ENCODE peak calls at places on chromosome 5, in seven cellular contexts. K is breast epithelium, P is kidney, J is A549, L is body of pancreas, Q is brain microvascular endothelial cell, U is RWPE1. C is an unnamed sample.

GRCh38 chr5:173303878-173304590 is 24.2 kb downstream of the STC2 start:
- DNase-seq in K (no peak), P (peak), J (no peak), L (no peak), Q (no peak), U (no peak), C (no peak)

GRCh38 chr5:138439537-138440225 is 824 bp downstream of the REEP2 start:
- DNase-seq in K (no peak), P (no peak), J (no peak), L (no peak), Q (no peak), U (no peak), C (no peak)

GRCh38 chr5:132487841-132488555 is 2.6 kb downstream of the IRF1 start:
- DNase-seq in K (peak), P (no peak), J (no peak), L (peak), Q (no peak), U (no peak), C (no peak)

GRCh38 chr5:51632794-51633193 is 249.5 kb downstream of the ISL1 start:
- DNase-seq in K (no peak), P (no peak), J (no peak), L (no peak), Q (no peak), U (no peak), C (peak)

GRCh38 chr5:155729684-155730059 is 597.3 kb upstream of the SGCD start:
- DNase-seq in K (peak), P (peak), J (no peak), L (no peak), Q (no peak), U (no peak), C (peak)

GRCh38 chr5:9058666-9059065 is 487.2 kb downstream of the SEMA5A start:
- DNase-seq in K (no peak), P (no peak), J (no peak), L (no peak), Q (peak), U (no peak), C (no peak)

GRCh38 chr5:73777192-73777591 is 151.2 kb downstream of the ARHGEF28 start:
- DNase-seq in K (no peak), P (no peak), J (no peak), L (no peak), Q (no peak), U (peak), C (no peak)

GRCh38 chr5:169350759-169351240 is 49.9 kb upstream of the SLIT3 start:
- DNase-seq in K (peak), P (peak), J (peak), L (no peak), Q (peak), U (peak), C (no peak)

GRCh38 chr5:95027775-95028174 is 257.1 kb downstream of the MCTP1 start:
- DNase-seq in K (no peak), P (no peak), J (no peak), L (no peak), Q (no peak), U (no peak), C (no peak)

GRCh38 chr5:127492854-127493738 is 24.3 kb upstream of the PRRC1 start:
- DNase-seq in K (no peak), P (no peak), J (peak), L (no peak), Q (peak), U (peak), C (no peak)

GRCh38 chr5:99543841-99544240 is 615.0 kb upstream of the CHD1 start:
- DNase-seq in K (peak), P (no peak), J (no peak), L (no peak), Q (no peak), U (no peak), C (no peak)

GRCh38 chr5:34576849-34577248 is 79.3 kb upstream of the RAI14 start:
- DNase-seq in K (no peak), P (peak), J (no peak), L (no peak), Q (no peak), U (no peak), C (no peak)

GRCh38 chr5:176994460-176995121 is 12.0 kb downstream of the UIMC1 start:
- DNase-seq in K (no peak), P (no peak), J (peak), L (peak), Q (peak), U (peak), C (no peak)

GRCh38 chr5:127802477-127802865 is 99.3 kb downstream of the CCDC192 start:
- DNase-seq in K (no peak), P (no peak), J (no peak), L (no peak), Q (peak), U (no peak), C (no peak)

GRCh38 chr5:99169309-99169708 is 240.5 kb upstream of the CHD1 start:
- DNase-seq in K (no peak), P (no peak), J (peak), L (no peak), Q (no peak), U (no peak), C (no peak)

GRCh38 chr5:68875351-68875750 is 218.5 kb upstream of the SLC30A5 start:
- DNase-seq in K (no peak), P (no peak), J (no peak), L (no peak), Q (no peak), U (no peak), C (no peak)

GRCh38 chr5:119954106-119954505 is 324.7 kb downstream of the FAM170A start:
- DNase-seq in K (no peak), P (no peak), J (no peak), L (no peak), Q (no peak), U (no peak), C (no peak)

GRCh38 chr5:14212838-14213237 is 69.7 kb downstream of the TRIO start:
- DNase-seq in K (no peak), P (no peak), J (peak), L (no peak), Q (no peak), U (no peak), C (no peak)

GRCh38 chr5:81749562-81750307 is 1.2 kb downstream of the SSBP2 start:
- DNase-seq in K (peak), P (peak), J (no peak), L (peak), Q (peak), U (peak), C (peak)

GRCh38 chr5:101942321-101942882 is 353.7 kb downstream of the SLCO4C1 start:
- DNase-seq in K (no peak), P (no peak), J (peak), L (peak), Q (peak), U (peak), C (no peak)

GRCh38 chr5:142152383-142152730 is 43.8 kb downstream of the NDFIP1 start:
- DNase-seq in K (no peak), P (no peak), J (no peak), L (no peak), Q (no peak), U (no peak), C (no peak)

GRCh38 chr5:55701462-55702103 is 10.5 kb downstream of the SLC38A9 start:
- DNase-seq in K (no peak), P (no peak), J (no peak), L (no peak), Q (no peak), U (no peak), C (no peak)

GRCh38 chr5:6734243-6734695 is 21.0 kb downstream of the TENT4A start:
- DNase-seq in K (no peak), P (peak), J (no peak), L (no peak), Q (no peak), U (no peak), C (no peak)

GRCh38 chr5:89601880-89602279 is 718.9 kb upstream of the MEF2C start:
- DNase-seq in K (no peak), P (no peak), J (no peak), L (no peak), Q (no peak), U (no peak), C (no peak)

GRCh38 chr5:133896873-133897272 is 71.6 kb downstream of the C5orf15 start:
- DNase-seq in K (no peak), P (no peak), J (no peak), L (no peak), Q (no peak), U (no peak), C (no peak)

GRCh38 chr5:173753307-173754168 is 134.6 kb upstream of the CPEB4 start:
- DNase-seq in K (peak), P (no peak), J (no peak), L (no peak), Q (no peak), U (no peak), C (no peak)

GRCh38 chr5:88760512-88760911 is 122.5 kb downstream of the MEF2C start:
- DNase-seq in K (no peak), P (no peak), J (no peak), L (no peak), Q (no peak), U (no peak), C (no peak)

GRCh38 chr5:157487358-157487757 is 27.3 kb downstream of the NIPAL4 start:
- DNase-seq in K (no peak), P (no peak), J (no peak), L (no peak), Q (no peak), U (no peak), C (no peak)
- H3K27ac ChIP-seq in K (no peak), P (no peak), J (no peak), L (no peak), Q (no peak), U (no peak), C (no peak)

DNA sequence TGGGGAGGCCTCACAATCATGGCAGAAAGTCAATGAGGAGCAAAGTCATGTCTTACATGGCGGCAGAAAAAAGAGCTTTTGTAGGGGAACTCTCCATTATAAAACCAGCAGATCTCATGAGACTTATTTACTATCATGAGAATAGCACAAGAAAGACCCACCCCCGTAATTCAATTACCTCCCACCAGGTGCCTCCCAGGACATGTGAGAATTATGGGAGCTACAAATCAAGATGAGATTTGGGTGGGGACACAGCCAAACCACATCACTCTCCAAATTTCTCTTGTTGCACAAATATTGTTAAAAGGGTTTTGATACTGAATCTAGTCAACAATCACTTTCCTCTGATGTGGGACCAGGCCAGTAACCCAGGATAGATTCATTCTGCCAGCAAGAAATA is 1176.1 kb downstream of the CDH9 start:
- DNase-seq in K (no peak), P (no peak), J (peak), L (no peak), Q (no peak), U (no peak), C (no peak)
- H3K27ac ChIP-seq in K (no peak), P (no peak), J (no peak), L (no peak), Q (no peak), U (no peak), C (no peak)

GRCh38 chr5:1075931-1076330 is 35.9 kb downstream of the SLC12A7 start:
- DNase-seq in K (no peak), P (no peak), J (no peak), L (no peak), Q (no peak), U (no peak), C (no peak)
- H3K27ac ChIP-seq in K (no peak), P (no peak), J (no peak), L (no peak), Q (no peak), U (peak), C (no peak)

DNA sequence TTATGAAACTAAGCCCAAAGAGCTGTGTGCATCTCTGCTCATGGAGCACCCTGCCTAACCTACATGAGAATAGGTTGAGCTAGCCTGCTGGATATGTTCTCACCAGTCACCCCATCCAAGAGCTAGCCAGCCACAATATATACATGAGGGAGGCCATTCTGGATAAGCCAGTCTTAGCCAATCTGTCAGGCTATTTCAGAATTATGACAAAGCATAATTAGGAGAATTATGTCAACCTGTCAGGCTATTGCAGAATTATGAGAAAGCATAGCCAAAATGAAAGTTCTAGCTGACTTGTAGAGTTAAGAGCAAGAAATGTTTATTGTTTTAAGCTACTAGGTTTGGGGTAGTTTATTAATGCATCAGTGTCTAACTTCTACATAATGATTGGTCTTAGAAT is 189.8 kb downstream of the WDR70 start:
- DNase-seq in K (no peak), P (no peak), J (no peak), L (no peak), Q (no peak), U (no peak), C (no peak)
- H3K27ac ChIP-seq in K (no peak), P (no peak), J (no peak), L (no peak), Q (no peak), U (no peak), C (no peak)